ENCODE peak calls at places on chromosome 2, in eight cellular contexts. J, Q, E, R, C, H, D and Z are unnamed samples. For H3K36me3, the result is how much of the 10 kb centered on the place peaks cover.

GRCh38 chr2:187009483-187010239 is 160.7 kb upstream of the ZSWIM2 start:
- DNase-seq in E (no peak), J (no peak), R (no peak), C (no peak), H (no peak), Q (no peak), D (no peak), Z (no peak)

GRCh38 chr2:236965021-236965840 is 120.5 kb upstream of the COPS8 start:
- DNase-seq in R (no peak), J (no peak), D (peak), C (no peak), Q (no peak), E (no peak), H (no peak), Z (no peak)

GRCh38 chr2:219713110-219713509 is 85.7 kb downstream of the SLC4A3 start:
- DNase-seq in R (no peak), J (peak), Q (no peak), H (peak), E (no peak), C (no peak), D (no peak), Z (no peak)

GRCh38 chr2:6927753-6928152 is 10.5 kb downstream of the RNF144A start:
- DNase-seq in Q (no peak), R (no peak), H (no peak), J (no peak), E (no peak), D (no peak), C (no peak), Z (no peak)

GRCh38 chr2:165837122-165837521 is 43.1 kb upstream of the GALNT3 start:
- DNase-seq in Q (no peak), E (no peak), J (peak), C (no peak), R (no peak), H (peak), D (no peak), Z (no peak)

GRCh38 chr2:130872276-130873125 is 35.8 kb downstream of the ARHGEF4 start:
- DNase-seq in J (no peak), H (no peak), R (no peak), E (no peak), C (no peak), D (no peak), Q (no peak), Z (no peak)

GRCh38 chr2:19786408-19787058 is 115.2 kb downstream of the TTC32 start:
- DNase-seq in J (peak), D (no peak), C (no peak), E (no peak), H (no peak), R (no peak), Q (no peak), Z (no peak)

GRCh38 chr2:101521497-101521896 is 46.6 kb upstream of the RFX8 start:
- DNase-seq in E (no peak), Q (no peak), C (no peak), J (no peak), R (no peak), D (no peak), H (no peak), Z (no peak)

GRCh38 chr2:222993920-222994650 is 57.9 kb upstream of the KCNE4 start:
- DNase-seq in C (peak), J (peak), Q (peak), R (peak), H (no peak), D (peak), E (peak), Z (peak)

GRCh38 chr2:29749843-29750242 is 171.5 kb downstream of the ALK start:
- DNase-seq in R (no peak), E (peak), Q (no peak), H (peak), C (no peak), J (no peak), D (no peak), Z (no peak)

GRCh38 chr2:18800240-18800971 is 211.0 kb upstream of the NT5C1B start:
- DNase-seq in D (no peak), Q (no peak), C (no peak), E (peak), H (no peak), R (no peak), J (no peak), Z (no peak)

GRCh38 chr2:239927424-239927981 is 97.6 kb downstream of the NDUFA10 start:
- DNase-seq in J (peak), C (no peak), H (peak), R (no peak), Q (peak), D (peak), E (no peak), Z (no peak)

GRCh38 chr2:149125031-149125725 is 86.7 kb downstream of the LYPD6B start:
- DNase-seq in Q (no peak), R (no peak), H (no peak), D (no peak), E (no peak), J (no peak), C (no peak), Z (no peak)

GRCh38 chr2:65101071-65101470 is 28.8 kb downstream of the RAB1A start:
- DNase-seq in J (no peak), C (no peak), R (no peak), H (no peak), E (no peak), D (no peak), Q (no peak), Z (no peak)

GRCh38 chr2:171172980-171173542 is 12.4 kb upstream of the TLK1 start:
- DNase-seq in J (peak), R (no peak), E (no peak), C (no peak), D (no peak), Q (no peak), H (no peak), Z (no peak)

GRCh38 chr2:72015281-72015680 is 132.4 kb downstream of the CYP26B1 start:
- DNase-seq in Q (no peak), R (no peak), H (no peak), C (no peak), D (no peak), E (no peak), J (no peak), Z (no peak)

GRCh38 chr2:121689356-121689755 is 40.1 kb upstream of the CLASP1 start:
- DNase-seq in D (peak), R (no peak), J (peak), C (no peak), H (peak), E (peak), Q (no peak), Z (no peak)

GRCh38 chr2:190079160-190079559 is 16.6 kb upstream of the MSTN start:
- DNase-seq in C (no peak), E (no peak), H (no peak), J (no peak), R (no peak), Q (no peak), D (no peak), Z (no peak)

GRCh38 chr2:212912445-212913103 is 238.8 kb downstream of the IKZF2 start:
- DNase-seq in E (no peak), C (no peak), Q (no peak), J (peak), H (no peak), R (no peak), D (no peak), Z (no peak)

GRCh38 chr2:177633910-177634294 is 241.3 kb downstream of the AGPS start:
- DNase-seq in D (no peak), C (no peak), H (no peak), R (no peak), Q (no peak), J (no peak), E (no peak), Z (no peak)

GRCh38 chr2:168189835-168190426 is 57.5 kb downstream of the STK39 start:
- DNase-seq in C (no peak), R (no peak), Q (no peak), J (peak), E (no peak), D (no peak), H (no peak), Z (no peak)

GRCh38 chr2:203327582-203327917 is 644 bp upstream of the ABI2 start:
- DNase-seq in C (no peak), J (no peak), R (no peak), Q (no peak), E (no peak), H (no peak), D (no peak), Z (no peak)

GRCh38 chr2:26940001-26940400 is 30.4 kb upstream of the MAPRE3 start:
- DNase-seq in Q (no peak), D (no peak), R (no peak), C (no peak), E (no peak), J (no peak), H (peak), Z (no peak)

GRCh38 chr2:4763009-4763408 is 929.2 kb upstream of the SOX11 start:
- DNase-seq in D (no peak), Q (no peak), R (no peak), J (no peak), E (peak), H (peak), C (no peak), Z (no peak)

GRCh38 chr2:15640784-15641183 is 49.1 kb downstream of the DDX1 start:
- DNase-seq in Q (no peak), C (no peak), E (no peak), J (no peak), H (no peak), D (no peak), R (no peak), Z (no peak)

GRCh38 chr2:15638720-15639119 is 47.1 kb downstream of the DDX1 start:
- DNase-seq in Q (no peak), R (no peak), D (no peak), J (peak), H (no peak), C (no peak), E (no peak), Z (no peak)

GRCh38 chr2:15640291-15640711 is 48.6 kb downstream of the DDX1 start:
- DNase-seq in R (no peak), C (no peak), E (no peak), Q (no peak), H (no peak), D (no peak), J (peak), Z (no peak)

GRCh38 chr2:15641530-15641982 is 49.9 kb downstream of the DDX1 start:
- DNase-seq in H (no peak), C (no peak), Q (no peak), E (no peak), J (no peak), D (no peak), R (no peak), Z (no peak)

GRCh38 chr2:15639323-15640251 is 47.9 kb downstream of the DDX1 start:
- DNase-seq in J (no peak), E (no peak), H (no peak), R (no peak), Q (no peak), D (no peak), C (no peak), Z (no peak)
- H3K27ac ChIP-seq in J (no peak), E (no peak), H (no peak), R (no peak), Q (no peak), D (no peak), C (peak), Z (peak)

GRCh38 chr2:83587309-83587708 is 871.8 kb downstream of the SUCLG1 start:
- DNase-seq in J (no peak), R (no peak), Q (no peak), D (no peak), H (no peak), C (no peak), E (no peak), Z (no peak)
- TF ChIP-seq CTCF in J (no peak), R (no peak), Q (no peak), D (no peak), H (no peak), C (no peak), E (no peak), Z (no peak)

DNA sequence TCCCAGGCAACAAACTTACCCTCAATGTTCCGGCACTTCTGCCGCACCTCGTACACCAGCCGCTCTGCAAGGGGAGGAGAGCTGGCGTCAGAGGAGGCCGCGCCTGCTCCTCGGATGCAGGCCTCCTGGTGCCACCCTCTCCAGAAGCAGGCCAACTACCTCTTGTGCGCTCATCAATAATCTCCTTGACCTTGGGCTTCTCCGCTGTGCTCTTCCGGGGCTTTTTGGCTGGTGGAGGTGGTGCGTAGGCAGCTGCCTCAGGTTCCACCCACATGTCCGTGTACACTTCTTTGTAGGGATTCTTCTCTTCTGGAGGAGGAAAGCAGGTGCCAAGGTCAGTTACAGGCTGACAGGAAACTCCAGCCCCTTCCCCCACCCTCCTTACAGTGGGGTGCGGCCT is 77.6 kb upstream of the POMC start:
- DNase-seq in E (no peak), R (no peak), J (no peak), D (no peak), H (no peak), Q (no peak), C (no peak), Z (no peak)
- H3K36me3 ChIP-seq in E (half or more), R (under half), J (half or more), D (half or more), H (half or more), Q (under half), C (half or more), Z (half or more)

DNA sequence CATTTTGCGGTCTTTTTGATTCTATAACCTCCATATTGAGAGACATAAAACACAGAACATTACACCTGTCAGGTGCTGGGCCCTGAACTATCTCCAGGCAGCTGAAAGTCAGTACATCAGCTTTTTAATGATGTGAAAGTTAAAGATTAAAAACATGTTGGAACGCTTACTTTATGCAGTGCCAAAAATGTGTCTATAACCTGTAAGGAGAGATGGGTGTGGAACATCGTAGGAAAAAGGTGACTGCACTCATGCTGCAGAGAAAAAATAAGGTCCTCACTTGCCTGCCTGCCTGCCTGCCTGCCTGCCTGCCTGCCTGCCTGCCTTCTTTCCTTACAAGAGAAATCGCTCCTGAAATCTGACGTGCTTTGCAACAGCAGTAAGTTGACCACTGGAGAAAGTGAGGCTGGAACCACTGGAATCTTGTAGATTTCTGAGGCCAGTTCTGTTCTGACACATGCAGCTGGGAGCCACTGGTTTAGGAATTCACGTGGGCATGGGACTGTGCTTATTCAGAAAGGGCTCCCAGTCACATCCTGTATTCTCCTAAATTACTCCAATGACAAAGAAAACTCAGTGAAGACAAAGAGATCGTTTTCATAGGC is 34.1 kb downstream of the BCL11A start:
- DNase-seq in H (no peak), E (no peak), R (no peak), J (peak), C (no peak), Q (no peak), D (no peak), Z (no peak)
- H3K27ac ChIP-seq in H (no peak), E (no peak), R (no peak), J (no peak), C (no peak), Q (no peak), D (no peak), Z (no peak)

GRCh38 chr2:128716371-128716770 is 397.7 kb upstream of the HS6ST1 start:
- DNase-seq in R (no peak), E (no peak), J (no peak), Q (no peak), C (no peak), D (no peak), H (no peak), Z (no peak)

GRCh38 chr2:128722469-128722868 is 403.8 kb upstream of the HS6ST1 start:
- DNase-seq in J (no peak), Q (no peak), C (no peak), E (no peak), R (no peak), D (no peak), H (no peak), Z (no peak)

GRCh38 chr2:128717758-128718710 is 399.4 kb upstream of the HS6ST1 start:
- DNase-seq in J (no peak), D (no peak), R (no peak), H (no peak), C (no peak), E (no peak), Q (no peak), Z (no peak)

GRCh38 chr2:128724547-128724946 is 405.9 kb upstream of the HS6ST1 start:
- DNase-seq in Q (no peak), H (no peak), R (no peak), J (no peak), D (no peak), E (no peak), C (no peak), Z (no peak)

DNA sequence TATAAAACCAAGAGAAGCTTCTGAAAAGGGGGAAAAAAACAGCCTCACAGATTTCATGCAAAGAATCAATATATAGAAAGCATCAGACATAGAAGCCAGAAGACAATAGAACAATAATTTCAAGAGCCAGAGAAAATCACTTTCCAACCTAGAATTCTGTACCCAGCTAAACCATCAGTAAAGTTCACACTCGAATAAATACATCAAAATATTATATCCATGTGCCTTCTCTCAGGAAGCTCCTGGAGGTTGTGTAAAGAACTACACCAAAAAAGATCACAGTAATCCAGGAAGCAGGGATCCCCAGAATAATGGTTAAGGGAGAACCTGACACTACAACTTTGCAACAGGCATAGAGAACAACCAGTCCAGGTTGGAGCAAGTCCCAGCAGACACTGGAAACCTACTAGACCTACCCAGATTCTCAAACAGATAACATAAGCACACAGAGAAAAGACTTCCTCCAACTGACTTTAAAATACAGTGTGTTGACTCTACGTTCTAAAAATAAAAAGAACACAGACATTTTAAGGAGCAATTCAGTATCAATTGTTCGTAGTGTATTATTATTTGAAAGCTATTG is 401.9 kb upstream of the HS6ST1 start:
- DNase-seq in C (no peak), Q (no peak), R (no peak), J (no peak), E (no peak), D (no peak), H (no peak), Z (no peak)
- TF ChIP-seq CTCF in C (no peak), Q (no peak), R (no peak), J (peak), E (peak), D (no peak), H (no peak), Z (no peak)